ENCODE peak calls at places on chromosomes 16 and 17, in six cellular contexts. A, N, L, D, G and F are unnamed samples.
A peak's percentile ranks its signal among the peaks of the same experiment; 100 is the strongest.

GRCh38 chr17:60435244-60436170 is 13.2 kb downstream of the CHCT1 start:
- DNase-seq in N (peak; percentile 89), A (peak; percentile 92), D (peak; percentile 72), G (peak; percentile 67), L (peak; percentile 63), F (peak; percentile 79)

GRCh38 chr16:21722771-21723460 is 59.1 kb downstream of the OTOA start:
- DNase-seq in G (no peak), L (no peak), D (no peak), A (no peak), N (no peak), F (no peak)

GRCh38 chr17:78844301-78845005 is 3.8 kb upstream of the USP36 start:
- DNase-seq in N (peak; percentile 71), A (peak; percentile 30), D (no peak), G (no peak), L (no peak), F (no peak)

GRCh38 chr16:84907575-84907974 is 87.8 kb downstream of the CRISPLD2 start:
- DNase-seq in L (no peak), A (peak; percentile 54), N (peak; percentile 76), D (no peak), G (no peak), F (no peak)

GRCh38 chr17:20008242-20009051 is 712 bp upstream of the SPECC1 start:
- DNase-seq in N (no peak), L (no peak), A (no peak), D (no peak), G (peak; percentile 11), F (no peak)

GRCh38 chr16:81567987-81568748 is 123.6 kb downstream of the CMIP start:
- DNase-seq in D (no peak), A (peak; percentile 61), N (peak; percentile 43), G (no peak), L (no peak), F (peak; percentile 57)

GRCh38 chr16:78487471-78487870 is 388.0 kb downstream of the WWOX start:
- DNase-seq in G (no peak), D (no peak), L (no peak), N (no peak), A (no peak), F (no peak)

GRCh38 chr16:3458278-3458851 is 14.9 kb downstream of the NAA60 start:
- DNase-seq in N (peak; percentile 49), D (no peak), L (no peak), A (peak; percentile 35), G (peak; percentile 31), F (peak; percentile 56)

GRCh38 chr16:23408242-23409201 is 44.5 kb downstream of the COG7 start:
- DNase-seq in N (peak; percentile 78), D (no peak), A (peak; percentile 76), G (no peak), L (no peak), F (peak; percentile 54)

GRCh38 chr17:80504671-80505413 is 28.4 kb upstream of the NPTX1 start:
- DNase-seq in N (peak; percentile 85), D (no peak), A (no peak), G (no peak), L (peak; percentile 18), F (peak; percentile 19)

GRCh38 chr17:33291248-33292183 is 1.6 kb downstream of the ASIC2 start:
- DNase-seq in N (peak; percentile 31), D (peak; percentile 15), A (peak; percentile 45), L (no peak), G (peak; percentile 47), F (peak; percentile 41)

GRCh38 chr16:65453646-65454045 is 331.8 kb upstream of the CDH11 start:
- DNase-seq in N (no peak), L (no peak), A (no peak), G (no peak), D (no peak), F (no peak)

GRCh38 chr17:47077576-47077975 is 98.5 kb upstream of the RPRML start:
- DNase-seq in N (peak; percentile 83), D (no peak), G (no peak), A (peak; percentile 62), L (no peak), F (no peak)

GRCh38 chr16:85136213-85136704 is 24.0 kb upstream of the CIBAR2 start:
- DNase-seq in G (no peak), D (no peak), N (no peak), L (no peak), A (peak; percentile 45), F (no peak)

GRCh38 chr17:3796110-3796821 is 4.7 kb downstream of the ITGAE start:
- DNase-seq in L (peak; percentile 97), G (no peak), N (no peak), A (no peak), D (peak; percentile 64), F (no peak)

GRCh38 chr17:77881545-77881944 is 77.0 kb upstream of the TNRC6C start:
- DNase-seq in N (peak; percentile 28), G (no peak), D (peak; percentile 77), A (peak; percentile 26), L (peak; percentile 95), F (peak; percentile 90)